ENCODE peak calls at places on chromosomes 16 and 17, in seven cellular contexts. S is retinal pigment epithelial cell, J is A549, D is astrocyte of the spinal cord, R is HCT116, N is IMR-90, X is Peyer's patch. O is an unnamed sample.

GRCh38 chr16:1998360-1998835 is 8.6 kb downstream of the SYNGR3 start:
- DNase-seq in X (no peak), N (no peak), D (no peak), R (no peak), J (no peak), S (no peak), O (no peak)

GRCh38 chr17:77572065-77572601 is 386.4 kb upstream of the TNRC6C start:
- DNase-seq in X (no peak), R (no peak), S (no peak), N (no peak), D (no peak), J (no peak), O (no peak)

GRCh38 chr16:88141580-88141979 is 190.3 kb downstream of the BANP start:
- DNase-seq in R (no peak), S (no peak), X (no peak), D (no peak), J (no peak), N (no peak), O (no peak)

GRCh38 chr17:82330322-82331239 is 3.0 kb downstream of the SECTM1 start:
- DNase-seq in N (peak), J (peak), R (no peak), S (no peak), X (peak), D (peak), O (no peak)

GRCh38 chr17:48577946-48578615 is at the start of gene HOXB4:
- DNase-seq in J (no peak), D (peak), X (peak), R (no peak), N (peak), S (no peak), O (no peak)

GRCh38 chr17:77778636-77779524 is 179.6 kb upstream of the TNRC6C start:
- DNase-seq in N (no peak), R (no peak), J (peak), S (peak), X (no peak), D (no peak), O (no peak)

GRCh38 chr17:32870969-32871368 is 6.0 kb downstream of the MYO1D start:
- DNase-seq in R (no peak), N (no peak), J (no peak), D (no peak), S (no peak), X (no peak), O (no peak)

GRCh38 chr17:78665952-78666920 is 89.0 kb upstream of the DNAH17 start:
- DNase-seq in N (no peak), D (no peak), R (no peak), X (no peak), S (no peak), J (no peak), O (no peak)

GRCh38 chr17:3647769-3648540 is 11.4 kb downstream of the CTNS start:
- DNase-seq in X (peak), R (peak), N (peak), J (peak), D (peak), S (no peak), O (no peak)

GRCh38 chr16:2473425-2473926 is 1.5 kb upstream of the TBC1D24 start:
- DNase-seq in X (no peak), N (no peak), J (no peak), D (no peak), S (no peak), R (no peak), O (no peak)

GRCh38 chr16:73033271-73033998 is 14.5 kb downstream of the ZFHX3 start:
- DNase-seq in R (no peak), D (no peak), S (no peak), N (no peak), J (no peak), X (no peak), O (no peak)

GRCh38 chr17:76182016-76182764 is 41.1 kb upstream of the FOXJ1 start:
- DNase-seq in X (peak), D (peak), J (peak), R (peak), N (peak), S (no peak), O (peak)

GRCh38 chr16:67862623-67863583 is 9.9 kb upstream of the EDC4 start:
- DNase-seq in S (no peak), R (no peak), D (peak), X (no peak), N (peak), J (no peak), O (peak)

GRCh38 chr17:77602062-77602746 is 356.3 kb upstream of the TNRC6C start:
- DNase-seq in X (no peak), R (no peak), D (peak), S (no peak), N (peak), J (no peak), O (peak)

GRCh38 chr17:32755045-32755805 is 121.7 kb downstream of the MYO1D start:
- DNase-seq in N (peak), R (peak), J (peak), S (peak), X (no peak), D (peak), O (peak)

GRCh38 chr17:76353599-76354316 is at the start of gene PRPSAP1:
- DNase-seq in D (peak), X (peak), R (peak), N (peak), S (no peak), J (peak), O (no peak)

GRCh38 chr16:64426131-64426666 is 695.7 kb downstream of the CDH11 start:
- DNase-seq in J (no peak), R (no peak), S (no peak), D (no peak), N (no peak), X (no peak), O (no peak)

GRCh38 chr16:56357765-56358322 is 67.5 kb downstream of the AMFR start:
- DNase-seq in D (no peak), N (no peak), J (no peak), R (no peak), S (no peak), X (peak), O (no peak)

GRCh38 chr16:85157813-85158701 is 45.8 kb upstream of the CIBAR2 start:
- DNase-seq in N (no peak), S (no peak), R (no peak), D (no peak), X (no peak), J (no peak), O (no peak)

GRCh38 chr17:47727704-47728036 is 5.4 kb upstream of the TBX21 start:
- DNase-seq in S (no peak), N (no peak), R (no peak), J (no peak), D (no peak), X (peak), O (no peak)

GRCh38 chr17:28119049-28119448 is 76.6 kb downstream of the NLK start:
- DNase-seq in R (no peak), S (no peak), J (no peak), D (no peak), X (no peak), N (no peak), O (no peak)

GRCh38 chr16:700684-701584 is 4.7 kb downstream of the FBXL16 start:
- DNase-seq in J (no peak), D (no peak), S (no peak), X (no peak), N (no peak), R (no peak), O (no peak)

GRCh38 chr17:32914181-32914580 is 13.8 kb upstream of the TMEM98 start:
- DNase-seq in D (no peak), S (no peak), X (no peak), J (no peak), R (no peak), N (no peak), O (no peak)

GRCh38 chr16:12901597-12902436 is at the start of gene SHISA9:
- DNase-seq in X (no peak), R (no peak), D (no peak), J (no peak), S (no peak), N (no peak), O (no peak)

GRCh38 chr17:880871-881269 is 98.7 kb downstream of the NXN start:
- DNase-seq in N (no peak), D (no peak), X (no peak), R (no peak), J (no peak), S (no peak), O (no peak)

GRCh38 chr16:1723450-1724147 is 17.6 kb downstream of the MAPK8IP3 start:
- DNase-seq in R (no peak), J (peak), D (peak), X (no peak), S (no peak), N (peak), O (no peak)

GRCh38 chr16:31430380-31431052 is 2.4 kb upstream of the COX6A2 start:
- DNase-seq in D (no peak), N (no peak), R (no peak), X (no peak), J (no peak), S (no peak), O (no peak)

GRCh38 chr16:81600275-81600674 is 155.7 kb downstream of the CMIP start:
- DNase-seq in N (peak), J (peak), D (peak), X (no peak), R (no peak), S (peak), O (no peak)

GRCh38 chr17:1011760-1012735 is 15.1 kb downstream of the TIMM22 start:
- DNase-seq in J (no peak), X (no peak), S (no peak), N (no peak), D (no peak), R (no peak), O (no peak)

GRCh38 chr17:82892869-82893565 is 53.2 kb upstream of the ZNF750 start:
- DNase-seq in N (peak), X (no peak), S (no peak), R (no peak), D (no peak), J (no peak), O (no peak)

DNA sequence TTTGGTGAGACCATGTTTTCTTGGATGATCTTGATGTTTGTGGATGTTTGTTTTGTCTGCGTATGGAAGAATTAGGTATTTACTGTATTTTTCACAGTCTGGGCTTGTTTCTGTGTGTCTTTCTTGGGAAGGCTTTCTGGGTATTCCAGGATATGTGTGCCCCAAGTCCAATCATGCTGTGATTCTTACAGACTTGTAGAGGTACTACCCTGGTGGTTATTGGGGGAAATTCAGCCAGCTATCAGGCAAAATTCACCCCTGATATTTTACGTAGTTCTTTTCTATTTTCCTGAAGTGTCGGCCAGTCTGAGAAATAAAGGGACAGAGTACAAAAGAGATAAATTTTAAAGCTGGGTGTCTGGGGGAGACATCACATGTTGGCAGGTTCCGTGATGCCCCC is 33.4 kb upstream of the ARL4D start:
- DNase-seq in D (no peak), S (no peak), R (no peak), N (no peak), X (no peak), J (peak), O (no peak)
- TF ChIP-seq CTCF in D (peak), S (peak), R (peak), N (no peak), X (peak), J (no peak), O (no peak)

GRCh38 chr16:50591800-50592771 is 43.9 kb downstream of the NKD1 start:
- DNase-seq in S (no peak), X (no peak), D (no peak), R (no peak), J (no peak), N (no peak), O (no peak)

GRCh38 chr16:50595854-50596253 is 47.7 kb downstream of the NKD1 start:
- DNase-seq in X (no peak), S (no peak), N (no peak), R (no peak), D (no peak), J (no peak), O (no peak)

GRCh38 chr16:50594332-50595260 is 46.4 kb downstream of the NKD1 start:
- DNase-seq in R (no peak), N (no peak), J (no peak), X (no peak), S (no peak), D (no peak), O (no peak)

GRCh38 chr16:50592996-50593395 is 44.8 kb downstream of the NKD1 start:
- DNase-seq in S (no peak), J (no peak), N (no peak), D (no peak), R (no peak), X (no peak), O (no peak)

DNA sequence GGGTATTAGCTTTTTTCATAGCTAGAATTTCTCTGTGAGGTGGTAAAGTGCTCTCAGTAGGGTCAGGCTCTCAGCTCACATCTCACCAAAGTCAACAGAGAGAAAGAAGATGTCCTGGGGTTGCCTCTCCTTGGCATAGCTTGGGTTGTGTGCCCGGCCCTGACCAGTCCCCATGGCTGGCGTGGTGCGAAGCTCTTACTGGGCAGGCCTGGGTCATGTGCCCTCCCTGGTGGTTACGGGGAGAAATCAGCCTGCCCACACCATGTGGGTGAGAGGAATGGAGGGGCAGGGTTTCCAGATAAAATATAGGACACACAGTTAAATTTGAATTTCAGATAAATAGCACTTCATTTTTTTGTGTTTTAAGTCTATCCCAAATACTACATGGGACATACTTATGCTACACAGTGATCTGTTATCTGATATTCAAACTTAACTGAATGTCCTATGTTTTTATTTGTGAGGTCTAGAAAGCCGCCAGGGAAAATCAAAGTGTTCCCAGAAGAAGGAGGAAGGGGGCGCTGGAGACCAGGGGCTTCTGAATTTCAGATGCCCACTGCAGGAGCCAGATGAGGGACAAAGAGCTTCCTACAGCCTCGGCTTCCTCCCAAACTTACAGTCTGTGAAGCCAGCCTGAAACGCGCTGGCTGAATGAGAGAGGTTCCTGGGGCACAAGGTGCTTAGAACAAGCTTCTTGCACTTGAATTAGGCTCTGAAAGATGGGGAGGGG is 45.4 kb downstream of the NKD1 start:
- DNase-seq in X (no peak), R (no peak), N (no peak), D (no peak), J (no peak), S (no peak), O (no peak)
- TF ChIP-seq CTCF in X (no peak), R (peak), N (peak), D (peak), J (no peak), S (peak), O (peak)

GRCh38 chr16:9015489-9015888 is 51.8 kb upstream of the USP7 start:
- DNase-seq in X (no peak), J (no peak), R (no peak), S (no peak), D (no peak), N (no peak), O (no peak)
- TF ChIP-seq CTCF in X (no peak), J (no peak), R (no peak), S (no peak), D (no peak), N (no peak), O (no peak)

GRCh38 chr16:47045023-47045422 is 71.5 kb upstream of the DNAJA2 start:
- DNase-seq in D (no peak), S (no peak), X (no peak), J (no peak), N (no peak), R (no peak), O (no peak)

GRCh38 chr16:47043200-47043599 is 69.7 kb upstream of the DNAJA2 start:
- DNase-seq in R (no peak), J (no peak), X (no peak), D (no peak), N (no peak), S (no peak), O (no peak)

GRCh38 chr16:47046726-47047602 is 73.5 kb upstream of the DNAJA2 start:
- DNase-seq in R (no peak), N (no peak), X (no peak), D (no peak), J (no peak), S (no peak), O (no peak)

GRCh38 chr16:47043970-47044684 is 70.7 kb upstream of the DNAJA2 start:
- DNase-seq in R (no peak), X (no peak), N (no peak), J (no peak), D (no peak), S (no peak), O (no peak)

DNA sequence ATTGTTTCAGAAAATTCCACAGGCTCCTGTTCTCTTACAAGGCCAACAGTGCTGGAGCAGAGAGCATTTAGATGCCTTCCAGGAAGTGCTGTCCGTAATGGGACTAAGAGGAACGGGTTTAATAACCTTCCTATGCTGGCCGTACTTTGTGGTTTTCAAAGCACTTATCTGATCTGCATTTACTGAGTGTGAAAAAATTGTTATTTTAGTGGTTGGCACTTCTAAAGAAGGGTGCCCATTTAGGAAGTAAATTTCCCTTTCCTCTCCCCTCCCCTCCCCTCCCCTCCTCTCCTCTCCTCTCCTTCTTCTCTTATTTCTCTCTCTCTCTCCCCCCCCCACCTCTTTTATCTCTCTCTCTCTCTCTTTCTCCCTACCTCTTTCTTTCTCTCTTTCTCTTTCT is 72.0 kb upstream of the DNAJA2 start:
- DNase-seq in D (no peak), S (no peak), X (no peak), N (no peak), J (no peak), R (no peak), O (no peak)
- TF ChIP-seq CTCF in D (no peak), S (no peak), X (no peak), N (no peak), J (no peak), R (no peak), O (no peak)

GRCh38 chr16:86156155-86156554 is 257.2 kb downstream of the IRF8 start:
- DNase-seq in S (no peak), N (no peak), D (no peak), J (no peak), X (no peak), R (no peak), O (no peak)

GRCh38 chr16:86157616-86158247 is 258.8 kb downstream of the IRF8 start:
- DNase-seq in J (no peak), N (peak), X (no peak), R (no peak), D (no peak), S (no peak), O (no peak)

DNA sequence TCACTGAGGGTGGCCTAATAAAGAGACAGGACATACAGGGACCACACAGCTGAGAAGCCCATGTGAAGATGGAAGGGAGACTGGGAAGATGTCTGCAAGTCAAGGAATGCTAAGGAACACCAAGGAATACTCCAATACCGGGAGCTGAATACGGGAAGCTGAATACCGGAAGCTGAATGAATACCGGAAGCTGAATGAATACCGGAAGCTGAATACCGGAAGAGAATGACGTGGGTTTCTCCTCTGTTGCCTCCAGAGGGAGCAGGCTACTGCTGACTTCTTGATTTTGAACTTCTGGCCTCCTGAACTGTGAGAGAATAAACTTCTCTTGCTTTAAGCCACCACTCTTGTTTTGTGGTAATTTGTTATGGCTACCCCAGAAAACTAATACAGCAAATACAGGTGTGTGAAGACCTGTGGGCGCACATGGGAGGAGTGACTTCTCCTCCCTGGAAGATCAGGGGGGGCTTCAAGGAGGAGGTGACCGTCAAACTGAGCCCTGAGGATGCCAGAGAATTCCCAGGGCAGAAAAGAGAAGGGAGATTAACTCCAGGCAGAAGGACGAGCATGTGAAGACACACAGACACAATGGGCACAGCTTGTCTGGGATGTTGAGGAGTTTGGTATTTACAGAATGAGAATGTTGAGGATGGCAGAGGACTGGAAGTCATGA is 259.9 kb downstream of the IRF8 start:
- DNase-seq in J (peak), S (no peak), R (peak), N (peak), D (no peak), X (no peak), O (no peak)
- TF ChIP-seq CTCF in J (no peak), S (no peak), R (peak), N (peak), D (no peak), X (no peak), O (no peak)

GRCh38 chr17:64534187-64534586 is 27.4 kb downstream of the CEP95 start:
- DNase-seq in X (no peak), D (no peak), S (no peak), N (no peak), J (peak), R (no peak), O (no peak)
- TF ChIP-seq CTCF in X (no peak), D (peak), S (peak), N (peak), J (peak), R (peak), O (no peak)

GRCh38 chr16:24700549-24701392 is 28.7 kb upstream of the TNRC6A start:
- DNase-seq in J (peak), R (peak), N (peak), S (peak), X (no peak), D (peak), O (peak)
- TF ChIP-seq CTCF in J (peak), R (peak), N (peak), S (peak), X (no peak), D (peak), O (peak)

GRCh38 chr17:35612924-35613521 is 25.9 kb downstream of the AP2B1 start:
- DNase-seq in J (peak), D (peak), S (peak), X (peak), N (peak), R (peak), O (peak)
- TF ChIP-seq CTCF in J (peak), D (peak), S (peak), X (no peak), N (peak), R (peak), O (peak)